ENCODE peak calls at places on chromosome X, in seven cellular contexts. T, H, L, D, O, R and M are unnamed samples.

GRCh38 chrX:72005046-72005445 is 94.4 kb downstream of the NHSL2 start:
- DNase-seq in T (no peak), H (no peak), L (no peak), D (no peak), O (no peak), R (no peak), M (no peak)

GRCh38 chrX:110242371-110242770 is 75.5 kb downstream of the AMMECR1 start:
- DNase-seq in T (no peak), H (no peak), L (no peak), D (no peak), O (no peak), R (no peak), M (no peak)

GRCh38 chrX:140664939-140665338 is 44.6 kb upstream of the LINC00632 start:
- DNase-seq in T (peak; percentile 7), H (no peak), L (no peak), D (no peak), O (peak; percentile 3), R (peak; percentile 15), M (no peak)

GRCh38 chrX:73577368-73577767 is 14.4 kb downstream of the CHIC1 start:
- DNase-seq in T (no peak), H (no peak), L (no peak), D (no peak), O (no peak), R (no peak), M (no peak)

GRCh38 chrX:129525162-129525561 is 1.9 kb upstream of the SMARCA1 start:
- DNase-seq in T (no peak), H (no peak), L (no peak), D (no peak), O (no peak), R (peak; percentile 89), M (no peak)

GRCh38 chrX:2609431-2610238 is 81.5 kb upstream of the CD99 start:
- DNase-seq in T (no peak), H (no peak), L (no peak), D (no peak), O (peak; percentile 16), R (no peak), M (no peak)

GRCh38 chrX:154748712-154749339 is 2.1 kb downstream of the GAB3 start:
- DNase-seq in T (peak; percentile 70), H (no peak), L (no peak), D (no peak), O (peak; percentile 85), R (peak; percentile 32), M (no peak)

GRCh38 chrX:82335772-82336171 is 1133.9 kb downstream of the SH3BGRL start:
- DNase-seq in T (no peak), H (no peak), L (no peak), D (no peak), O (no peak), R (no peak), M (no peak)

GRCh38 chrX:23900220-23900797 is 7.4 kb downstream of the APOO start:
- DNase-seq in T (no peak), H (no peak), L (no peak), D (no peak), O (no peak), R (no peak), M (no peak)

GRCh38 chrX:132591719-132592275 is 103.0 kb upstream of the MBNL3 start:
- DNase-seq in T (no peak), H (no peak), L (no peak), D (no peak), O (no peak), R (no peak), M (no peak)

GRCh38 chrX:104647084-104647483 is 81.1 kb downstream of the IL1RAPL2 start:
- DNase-seq in T (no peak), H (no peak), L (no peak), D (no peak), O (no peak), R (no peak), M (no peak)

GRCh38 chrX:84064164-84064563 is 123.8 kb downstream of the RPS6KA6 start:
- DNase-seq in T (no peak), H (no peak), L (no peak), D (no peak), O (no peak), R (no peak), M (no peak)

GRCh38 chrX:125210146-125210545 is 109.5 kb upstream of the TEX13C start:
- DNase-seq in T (no peak), H (no peak), L (no peak), D (no peak), O (no peak), R (no peak), M (no peak)

GRCh38 chrX:31819455-31819854 is 747.6 kb upstream of the FTHL17 start:
- DNase-seq in T (no peak), H (no peak), L (no peak), D (no peak), O (no peak), R (no peak), M (no peak)

GRCh38 chrX:118644378-118644777 is 83.0 kb upstream of the IL13RA1 start:
- DNase-seq in T (peak; percentile 9), H (no peak), L (no peak), D (no peak), O (peak; percentile 16), R (peak; percentile 54), M (no peak)

GRCh38 chrX:107710617-107711391 is 64.8 kb downstream of the TSC22D3 start:
- DNase-seq in T (no peak), H (peak; percentile 87), L (peak; percentile 30), D (no peak), O (peak; percentile 76), R (peak; percentile 43), M (peak; percentile 37)

GRCh38 chrX:13142891-13143290 is 98.5 kb upstream of the FAM9C start:
- DNase-seq in T (no peak), H (no peak), L (no peak), D (no peak), O (no peak), R (no peak), M (no peak)

GRCh38 chrX:103629295-103630170 is 758 bp downstream of the TCEAL1 start:
- DNase-seq in T (peak; percentile 70), H (no peak), L (no peak), D (peak; percentile 67), O (peak; percentile 67), R (peak; percentile 39), M (no peak)

GRCh38 chrX:47133493-47133892 is 11.0 kb downstream of the NDUFB11 start:
- DNase-seq in T (no peak), H (no peak), L (no peak), D (no peak), O (no peak), R (no peak), M (no peak)

GRCh38 chrX:74325130-74326059 is 21.4 kb downstream of the ZCCHC13 start:
- DNase-seq in T (peak; percentile 55), H (no peak), L (no peak), D (peak; percentile 57), O (peak; percentile 18), R (no peak), M (no peak)

GRCh38 chrX:96684339-96685204 is at the start of gene DIAPH2:
- DNase-seq in T (peak; percentile 69), H (peak; percentile 34), L (peak; percentile 25), D (peak; percentile 67), O (no peak), R (peak; percentile 78), M (peak; percentile 18)
- TF ChIP-seq POLR2AphosphoS5 in T (no peak), H (no peak), L (no peak), D (no peak), O (no peak), R (no peak), M (no peak)

GRCh38 chrX:65920620-65921019 is 119.3 kb downstream of the VSIG4 start:
- DNase-seq in T (no peak), H (no peak), L (no peak), D (no peak), O (no peak), R (no peak), M (no peak)
- TF ChIP-seq TAF1 in T (no peak), H (no peak), L (no peak), D (no peak), O (no peak), R (no peak), M (no peak)

DNA sequence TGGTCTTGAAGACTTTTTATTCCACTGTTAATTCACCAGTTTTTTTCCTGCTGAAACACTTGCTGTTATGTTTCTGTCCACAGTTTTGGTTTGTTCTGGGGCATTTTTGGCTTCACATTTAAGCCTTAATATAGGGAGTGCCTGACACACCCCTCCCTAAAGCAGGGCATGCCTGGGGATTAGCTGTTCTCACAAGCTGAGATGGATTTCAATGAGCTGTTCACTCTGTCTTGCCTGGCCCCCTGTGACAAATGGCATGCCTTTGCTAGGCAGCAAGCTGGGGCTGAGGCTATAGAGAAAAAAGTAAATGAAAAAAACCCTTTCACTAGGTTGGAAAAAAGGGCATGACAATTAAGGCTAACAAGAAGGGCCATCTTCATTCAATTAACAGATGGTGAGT is 22.4 kb downstream of the LPAR4 start:
- DNase-seq in T (no peak), H (no peak), L (no peak), D (no peak), O (no peak), R (no peak), M (no peak)
- TF ChIP-seq POLR2AphosphoS5 in T (no peak), H (no peak), L (no peak), D (no peak), O (no peak), R (no peak), M (no peak)

GRCh38 chrX:11080721-11081120 is 30.4 kb upstream of the HCCS start:
- DNase-seq in T (no peak), H (no peak), L (no peak), D (no peak), O (no peak), R (no peak), M (no peak)
- TF ChIP-seq TAF1 in T (no peak), H (no peak), L (no peak), D (no peak), O (no peak), R (no peak), M (no peak)

GRCh38 chrX:41616935-41617334 is 71.8 kb upstream of the GPR34 start:
- DNase-seq in T (peak; percentile 11), H (no peak), L (no peak), D (no peak), O (peak; percentile 15), R (peak; percentile 12), M (no peak)
- TF ChIP-seq POLR2AphosphoS5 in T (no peak), H (no peak), L (no peak), D (no peak), O (no peak), R (no peak), M (no peak)

GRCh38 chrX:15853586-15854079 is 980 bp downstream of the AP1S2 start:
- DNase-seq in T (peak; percentile 15), H (no peak), L (no peak), D (no peak), O (peak; percentile 26), R (no peak), M (no peak)
- TF ChIP-seq TAF1 in T (no peak), H (no peak), L (no peak), D (no peak), O (no peak), R (no peak), M (no peak)